ENCODE peak calls at places on chromosomes 13 and 19, in four cellular contexts. U is HepG2, Q is H1, B is GM12878. W is an unnamed sample. For H3K4me1, the result is how much of the 10 kb centered on the place peaks cover.

GRCh38 chr13:45055902-45056648 is 64.2 kb upstream of the GTF2F2 start:
- DNase-seq in U (no peak), Q (no peak), B (no peak), W (peak)

GRCh38 chr13:22469421-22469820 is 711.4 kb upstream of the SGCG start:
- DNase-seq in U (no peak), Q (no peak), B (no peak), W (no peak)

GRCh38 chr19:1213391-1214286 is 8.1 kb downstream of the STK11 start:
- DNase-seq in U (no peak), Q (no peak), B (peak), W (no peak)

GRCh38 chr19:42081584-42082258 is 5.8 kb downstream of the ZNF574 start:
- DNase-seq in U (peak), Q (no peak), B (no peak), W (no peak)

GRCh38 chr19:14012378-14012915 is 6.3 kb upstream of the RFX1 start:
- DNase-seq in U (no peak), Q (no peak), B (no peak), W (no peak)

GRCh38 chr19:52343548-52343947 is 7.5 kb downstream of the ZNF610 start:
- DNase-seq in U (peak), Q (peak), B (no peak), W (peak)

GRCh38 chr19:54062643-54063042 is 1.1 kb downstream of the VSTM1 start:
- DNase-seq in U (no peak), Q (no peak), B (no peak), W (no peak)

GRCh38 chr19:32530773-32531172 is 50.2 kb upstream of the PDCD5 start:
- DNase-seq in U (no peak), Q (no peak), B (no peak), W (no peak)

GRCh38 chr13:113748862-113749451 is 10.1 kb upstream of the TMEM255B start:
- DNase-seq in U (no peak), Q (no peak), B (no peak), W (no peak)

GRCh38 chr19:16400911-16401675 is 70.7 kb downstream of the EPS15L1 start:
- DNase-seq in U (no peak), Q (no peak), B (no peak), W (no peak)

GRCh38 chr19:43504426-43505185 is at the start of gene PHLDB3:
- DNase-seq in U (peak), Q (no peak), B (no peak), W (no peak)

GRCh38 chr13:98657506-98658085 is 80.7 kb upstream of the STK24 start:
- DNase-seq in U (no peak), Q (no peak), B (no peak), W (no peak)

GRCh38 chr13:73138276-73138950 is 79.6 kb downstream of the KLF5 start:
- DNase-seq in U (peak), Q (no peak), B (no peak), W (no peak)

GRCh38 chr13:73136776-73137175 is 78.0 kb downstream of the KLF5 start:
- DNase-seq in U (no peak), Q (no peak), B (no peak), W (no peak)

GRCh38 chr13:73141292-73141771 is 82.5 kb downstream of the KLF5 start:
- DNase-seq in U (peak), Q (no peak), B (no peak), W (no peak)

GRCh38 chr13:73140804-73141203 is 82.0 kb downstream of the KLF5 start:
- DNase-seq in U (no peak), Q (no peak), B (no peak), W (no peak)

GRCh38 chr13:73138967-73139491 is 80.2 kb downstream of the KLF5 start:
- DNase-seq in U (no peak), Q (no peak), B (no peak), W (no peak)
- H3K4me1 ChIP-seq in U (under half), Q (under half), B (under half), W (under half)

DNA sequence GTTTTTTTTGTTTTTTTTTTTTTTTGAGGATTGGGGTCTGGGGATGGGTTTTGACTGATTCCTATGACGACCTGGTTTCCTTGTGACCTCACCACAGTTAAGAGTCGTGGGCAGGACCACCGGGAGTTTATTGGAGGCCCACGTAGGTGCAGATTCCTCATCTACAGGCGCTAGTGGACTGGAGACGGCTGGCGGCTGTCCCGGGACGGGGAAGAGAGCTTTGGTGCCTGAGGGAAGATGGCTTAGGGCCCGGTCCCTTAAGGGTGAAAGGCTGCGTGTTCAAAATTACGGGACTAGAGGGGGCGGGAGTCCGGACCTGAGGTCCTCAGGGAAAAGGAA is 679 bp upstream of the TEAD2 start:
- DNase-seq in U (peak), Q (no peak), B (no peak), W (no peak)
- TF ChIP-seq SUZ12 in U (no peak), Q (no peak), B (no peak), W (no peak)

DNA sequence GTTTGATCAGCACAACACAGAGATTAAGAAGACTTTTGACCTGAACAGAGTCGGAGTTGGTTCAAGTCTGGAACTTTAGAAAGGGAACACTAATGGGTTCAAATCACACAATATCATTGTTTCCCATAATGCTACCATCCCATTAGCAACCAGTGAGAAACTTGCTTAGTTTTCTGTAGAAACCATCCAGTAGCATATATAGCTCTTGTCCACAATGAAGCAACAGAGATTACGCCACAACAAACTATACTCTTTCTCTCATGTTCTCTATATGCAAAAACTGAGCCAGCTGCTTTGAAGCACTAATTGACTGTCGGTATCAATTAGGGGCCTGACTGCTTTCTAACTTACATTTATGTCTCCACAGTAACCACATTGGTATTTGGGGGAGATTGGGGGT is 376.9 kb upstream of the SPRY2 start:
- DNase-seq in U (no peak), Q (no peak), B (no peak), W (no peak)
- H3K4me1 ChIP-seq in U (under half), Q (under half), B (under half), W (under half)

GRCh38 chr19:35063940-35064818 is 22.7 kb downstream of the HPN start:
- DNase-seq in U (no peak), Q (no peak), B (no peak), W (no peak)
- TF ChIP-seq SUZ12 in U (no peak), Q (no peak), B (no peak), W (no peak)